ENCODE peak calls at places on chromosome 4, in five cellular contexts. V is K562, D is HepG2, Y is GM12878, X is H1. K is an unnamed sample.

GRCh38 chr4:128653514-128654420 is 155.7 kb upstream of the JADE1 start:
- DNase-seq in V (no peak), D (no peak), Y (no peak), X (no peak), K (no peak)

GRCh38 chr4:8378776-8379175 is 61.7 kb downstream of the ACOX3 start:
- DNase-seq in V (no peak), D (no peak), Y (no peak), X (no peak), K (no peak)

GRCh38 chr4:176238819-176239218 is 30.2 kb downstream of the ASB5 start:
- DNase-seq in V (no peak), D (no peak), Y (no peak), X (no peak), K (no peak)

GRCh38 chr4:6372649-6373525 is 99.5 kb downstream of the PPP2R2C start:
- DNase-seq in V (peak; percentile 92), D (peak; percentile 35), Y (peak; percentile 5), X (no peak), K (peak; percentile 55)

GRCh38 chr4:94446386-94446785 is 5.4 kb upstream of the PDLIM5 start:
- DNase-seq in V (no peak), D (no peak), Y (no peak), X (no peak), K (no peak)

GRCh38 chr4:173958445-173958844 is 325.0 kb downstream of the FBXO8 start:
- DNase-seq in V (no peak), D (no peak), Y (no peak), X (no peak), K (no peak)

GRCh38 chr4:128770807-128771206 is 38.7 kb upstream of the JADE1 start:
- DNase-seq in V (no peak), D (no peak), Y (no peak), X (no peak), K (no peak)

GRCh38 chr4:74108457-74109115 is 9.6 kb upstream of the CXCL2 start:
- DNase-seq in V (no peak), D (no peak), Y (no peak), X (no peak), K (no peak)

GRCh38 chr4:104524591-104524990 is 29.9 kb upstream of the CXXC4 start:
- DNase-seq in V (no peak), D (no peak), Y (no peak), X (no peak), K (no peak)

GRCh38 chr4:24369630-24370029 is 214.7 kb downstream of the DHX15 start:
- DNase-seq in V (no peak), D (no peak), Y (no peak), X (no peak), K (no peak)

GRCh38 chr4:183658362-183659028 is 490 bp downstream of the RWDD4 start:
- DNase-seq in V (peak; percentile 62), D (peak; percentile 37), Y (no peak), X (no peak), K (peak; percentile 18)

GRCh38 chr4:120317713-120318112 is 251.1 kb upstream of the MAD2L1 start:
- DNase-seq in V (no peak), D (no peak), Y (no peak), X (no peak), K (no peak)

GRCh38 chr4:78766026-78766425 is 10.1 kb upstream of the BMP2K start:
- DNase-seq in V (no peak), D (no peak), Y (no peak), X (no peak), K (no peak)

GRCh38 chr4:101280866-101281600 is 66.3 kb downstream of the PPP3CA start:
- DNase-seq in V (no peak), D (no peak), Y (no peak), X (no peak), K (no peak)

GRCh38 chr4:39134674-39135073 is 47.7 kb upstream of the WDR19 start:
- DNase-seq in V (no peak), D (no peak), Y (no peak), X (no peak), K (no peak)

GRCh38 chr4:28229092-28229491 is 1368.5 kb downstream of the STIM2 start:
- DNase-seq in V (no peak), D (no peak), Y (no peak), X (no peak), K (no peak)

GRCh38 chr4:118920247-118920646 is 31.6 kb downstream of the SYNPO2 start:
- DNase-seq in V (no peak), D (no peak), Y (no peak), X (no peak), K (no peak)

GRCh38 chr4:83490876-83491450 is 6.1 kb upstream of the ABRAXAS1 start:
- DNase-seq in V (peak; percentile 76), D (peak; percentile 34), Y (no peak), X (no peak), K (no peak)

GRCh38 chr4:751676-752075 is 46.0 kb downstream of the PCGF3 start:
- DNase-seq in V (no peak), D (no peak), Y (no peak), X (no peak), K (no peak)

GRCh38 chr4:100099746-100100145 is 90.5 kb downstream of the DDIT4L start:
- DNase-seq in V (no peak), D (no peak), Y (no peak), X (no peak), K (no peak)

GRCh38 chr4:74473155-74473811 is 28.3 kb downstream of the AREG start:
- DNase-seq in V (no peak), D (peak; percentile 62), Y (no peak), X (no peak), K (no peak)

GRCh38 chr4:15034071-15034764 is 31.9 kb downstream of the CPEB2 start:
- DNase-seq in V (no peak), D (no peak), Y (no peak), X (no peak), K (no peak)

GRCh38 chr4:143358923-143359694 is 22.4 kb downstream of the GAB1 start:
- DNase-seq in V (no peak), D (no peak), Y (no peak), X (no peak), K (no peak)

GRCh38 chr4:23937173-23937572 is 47.3 kb upstream of the PPARGC1A start:
- DNase-seq in V (no peak), D (no peak), Y (no peak), X (no peak), K (no peak)

GRCh38 chr4:187059031-187059430 is 335.4 kb upstream of the FAT1 start:
- DNase-seq in V (no peak), D (no peak), Y (no peak), X (no peak), K (no peak)

GRCh38 chr4:124321370-124321769 is 391.2 kb downstream of the ANKRD50 start:
- DNase-seq in V (no peak), D (no peak), Y (no peak), X (no peak), K (peak; percentile 12)

GRCh38 chr4:168503652-168504362 is 7.0 kb downstream of the PALLD start:
- DNase-seq in V (no peak), D (no peak), Y (no peak), X (no peak), K (no peak)

GRCh38 chr4:176339936-176340761 is 20.4 kb downstream of the SPCS3 start:
- DNase-seq in V (no peak), D (no peak), Y (no peak), X (no peak), K (no peak)

GRCh38 chr4:1344696-1345095 is 2.3 kb upstream of the UVSSA start:
- DNase-seq in V (no peak), D (no peak), Y (no peak), X (no peak), K (no peak)

GRCh38 chr4:66639361-66639760 is 905.9 kb downstream of the CENPC start:
- DNase-seq in V (no peak), D (no peak), Y (no peak), X (no peak), K (no peak)

GRCh38 chr4:133186845-133187244 is 37.8 kb downstream of the PCDH10 start:
- DNase-seq in V (no peak), D (no peak), Y (no peak), X (no peak), K (no peak)

GRCh38 chr4:1511441-1512041 is 105.3 kb upstream of the NKX1-1 start:
- DNase-seq in V (peak; percentile 70), D (peak; percentile 35), Y (no peak), X (no peak), K (peak; percentile 55)

GRCh38 chr4:2792711-2793577 is at the start of gene SH3BP2:
- DNase-seq in V (peak; percentile 97), D (peak; percentile 63), Y (no peak), X (no peak), K (peak; percentile 88)
- TF ChIP-seq ATF2 in V (no peak), D (peak; percentile 67), Y (no peak), X (no peak), K (no peak)

DNA sequence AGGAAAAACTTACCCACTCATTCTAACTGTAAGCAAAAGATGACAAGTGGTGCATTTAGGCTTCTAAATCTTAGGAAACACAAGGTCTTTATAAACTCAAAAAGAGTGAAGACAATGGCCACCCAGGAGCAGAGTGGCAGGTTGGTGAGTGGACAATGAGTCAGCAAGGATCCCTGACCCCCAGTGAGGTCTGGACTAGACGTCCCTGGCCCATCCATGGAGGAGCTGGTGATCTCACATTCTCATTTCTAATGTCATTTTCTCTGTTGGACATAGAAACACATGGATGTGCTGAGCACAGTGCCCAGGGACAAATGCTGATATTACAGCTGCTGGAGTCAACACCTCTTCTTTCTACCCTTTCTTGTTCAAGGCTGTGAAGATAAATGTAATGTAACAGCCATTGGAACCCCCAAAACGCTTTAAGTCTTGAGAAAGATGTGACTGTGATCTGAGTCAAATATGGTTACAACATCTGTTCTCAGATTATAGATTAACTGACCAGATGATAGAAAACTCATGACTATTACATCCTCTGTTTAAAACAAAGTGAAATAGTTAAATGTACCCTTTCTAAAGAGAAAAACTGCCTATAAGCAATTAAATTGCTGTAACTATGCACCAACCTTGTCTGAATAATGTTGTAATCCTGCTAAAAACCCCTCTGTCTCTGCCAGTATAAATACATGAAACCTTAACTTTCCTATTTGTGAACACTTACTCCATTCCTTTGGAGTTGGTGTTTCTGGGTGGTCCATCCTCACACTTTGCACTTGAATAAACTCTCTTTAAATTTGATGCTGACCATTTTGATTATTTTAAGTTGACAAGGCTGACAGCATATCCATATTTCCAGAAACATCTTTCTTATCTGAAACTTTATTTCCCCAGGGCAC is 92.7 kb downstream of the USP46 start:
- DNase-seq in V (no peak), D (no peak), Y (no peak), X (no peak), K (no peak)
- TF ChIP-seq ATF2 in V (no peak), D (no peak), Y (no peak), X (no peak), K (no peak)

GRCh38 chr4:3098346-3098745 is 23.9 kb downstream of the HTT start:
- DNase-seq in V (no peak), D (no peak), Y (no peak), X (no peak), K (no peak)
- TF ChIP-seq ATF2 in V (no peak), D (no peak), Y (no peak), X (no peak), K (no peak)

GRCh38 chr4:41318839-41319530 is 62.3 kb downstream of the UCHL1 start:
- DNase-seq in V (no peak), D (peak; percentile 4), Y (no peak), X (no peak), K (no peak)

GRCh38 chr4:41321216-41321945 is 64.7 kb downstream of the UCHL1 start:
- DNase-seq in V (no peak), D (no peak), Y (no peak), X (no peak), K (no peak)

GRCh38 chr4:41320278-41320677 is 63.5 kb downstream of the UCHL1 start:
- DNase-seq in V (no peak), D (no peak), Y (no peak), X (no peak), K (no peak)

GRCh38 chr4:41320786-41321185 is 64.1 kb downstream of the UCHL1 start:
- DNase-seq in V (no peak), D (no peak), Y (no peak), X (no peak), K (no peak)

GRCh38 chr4:41319553-41319952 is 62.8 kb downstream of the UCHL1 start:
- DNase-seq in V (no peak), D (peak; percentile 10), Y (no peak), X (no peak), K (no peak)
- TF ChIP-seq ATF2 in V (no peak), D (no peak), Y (no peak), X (no peak), K (no peak)

K was measured in WTC11.